ENCODE peak calls at places on chromosome X, in four cellular contexts. L is A549, W is SK-N-SH, M is GM23338. J is an unnamed sample.

GRCh38 chrX:13688772-13689518 is at the start of gene RAB9A:
- DNase-seq in M (peak; percentile 79), W (peak; percentile 98), L (peak; percentile 78), J (no peak)

GRCh38 chrX:85052636-85053343 is 49.1 kb downstream of the APOOL start:
- DNase-seq in M (no peak), W (no peak), L (peak; percentile 26), J (peak; percentile 22)

GRCh38 chrX:2320580-2321327 is 180.0 kb downstream of the DHRSX start:
- DNase-seq in W (peak; percentile 37), M (no peak), L (peak; percentile 91), J (no peak)

GRCh38 chrX:108947205-108947604 is 210.8 kb upstream of the IRS4 start:
- DNase-seq in W (no peak), L (peak; percentile 2), M (peak; percentile 1), J (no peak)

GRCh38 chrX:118499295-118499694 is 3.7 kb downstream of the DOCK11 start:
- DNase-seq in L (no peak), M (peak; percentile 64), W (no peak), J (no peak)

GRCh38 chrX:110032534-110033161 is 29.7 kb downstream of the TMEM164 start:
- DNase-seq in L (no peak), M (no peak), W (no peak), J (no peak)

GRCh38 chrX:129449141-129449540 is 74.1 kb downstream of the SMARCA1 start:
- DNase-seq in W (no peak), M (no peak), L (peak; percentile 13), J (no peak)

GRCh38 chrX:86263526-86263925 is 115.3 kb downstream of the DACH2 start:
- DNase-seq in L (no peak), M (peak; percentile 61), W (no peak), J (no peak)

GRCh38 chrX:120452131-120452530 is 17.0 kb downstream of the LAMP2 start:
- DNase-seq in L (peak; percentile 22), M (peak; percentile 46), W (peak; percentile 50), J (no peak)

GRCh38 chrX:13742397-13743176 is 8.0 kb downstream of the OFD1 start:
- DNase-seq in M (peak; percentile 16), L (no peak), W (no peak), J (no peak)

GRCh38 chrX:118459494-118459893 is 36.1 kb upstream of the DOCK11 start:
- DNase-seq in M (peak; percentile 64), L (peak; percentile 47), W (peak; percentile 43), J (peak; percentile 12)

GRCh38 chrX:13074297-13075262 is 30.2 kb upstream of the FAM9C start:
- DNase-seq in L (no peak), W (no peak), M (no peak), J (no peak)

GRCh38 chrX:50697691-50698090 is 116.3 kb downstream of the SHROOM4 start:
- DNase-seq in W (no peak), L (no peak), M (peak; percentile 68), J (no peak)

GRCh38 chrX:119427024-119427794 is 28.1 kb downstream of the SLC25A43 start:
- DNase-seq in L (peak; percentile 19), W (no peak), M (peak; percentile 10), J (no peak)

GRCh38 chrX:79268788-79269187 is 98.3 kb downstream of the ITM2A start:
- DNase-seq in M (no peak), W (no peak), L (no peak), J (no peak)

GRCh38 chrX:124388562-124388961 is 42.2 kb downstream of the SH2D1A start:
- DNase-seq in W (peak; percentile 21), L (peak; percentile 49), M (peak; percentile 58), J (peak; percentile 24)

GRCh38 chrX:1170243-1170642 is 42.2 kb downstream of the CRLF2 start:
- DNase-seq in L (no peak), M (no peak), W (no peak), J (no peak)

GRCh38 chrX:112785323-112785722 is 55.3 kb downstream of the AMOT start:
- DNase-seq in L (no peak), M (no peak), W (no peak), J (no peak)

GRCh38 chrX:34956915-34957314 is 14.3 kb downstream of the FAM47B start:
- DNase-seq in M (no peak), W (no peak), L (peak; percentile 21), J (no peak)

GRCh38 chrX:23332101-23332887 is 2.4 kb upstream of the PTCHD1 start:
- DNase-seq in L (no peak), W (peak; percentile 47), M (peak; percentile 50), J (no peak)

GRCh38 chrX:10014462-10015373 is 47.6 kb downstream of the CLDN34 start:
- DNase-seq in W (peak; percentile 92), L (peak; percentile 94), M (peak; percentile 79), J (no peak)

GRCh38 chrX:81202413-81202794 is 502 bp downstream of the SH3BGRL start:
- DNase-seq in M (no peak), L (no peak), W (no peak), J (no peak)

GRCh38 chrX:68934922-68935321 is 106.1 kb downstream of the EFNB1 start:
- DNase-seq in W (no peak), L (no peak), M (no peak), J (no peak)

GRCh38 chrX:49191033-49191871 is 5.1 kb upstream of the PRICKLE3 start:
- DNase-seq in L (peak; percentile 100), W (peak; percentile 87), M (peak; percentile 96), J (peak; percentile 97)
- TF ChIP-seq REST in L (no peak), W (no peak), M (no peak), J (no peak)

DNA sequence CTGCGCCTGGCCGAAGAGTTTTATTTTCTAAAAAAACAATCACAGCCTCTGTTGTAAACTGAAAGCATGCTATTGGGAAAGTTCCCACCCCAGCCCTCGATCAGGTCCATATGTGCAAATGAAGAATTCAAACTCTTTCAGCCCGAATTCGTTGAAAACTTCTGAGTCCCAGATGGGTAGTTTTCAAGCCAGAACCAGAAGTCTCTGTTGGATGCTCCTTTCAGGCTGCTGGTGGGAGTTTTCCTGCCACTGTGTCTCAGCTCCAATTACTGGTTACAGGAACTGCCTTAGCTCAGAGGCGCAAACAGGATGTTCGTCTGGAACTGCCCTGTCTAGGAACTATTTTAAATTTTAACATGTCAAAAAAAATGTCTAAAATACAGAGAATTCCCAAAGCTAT is 9.3 kb upstream of the ALG13 start:
- DNase-seq in L (no peak), M (no peak), W (no peak), J (no peak)
- TF ChIP-seq REST in L (no peak), M (no peak), W (no peak), J (no peak)

DNA sequence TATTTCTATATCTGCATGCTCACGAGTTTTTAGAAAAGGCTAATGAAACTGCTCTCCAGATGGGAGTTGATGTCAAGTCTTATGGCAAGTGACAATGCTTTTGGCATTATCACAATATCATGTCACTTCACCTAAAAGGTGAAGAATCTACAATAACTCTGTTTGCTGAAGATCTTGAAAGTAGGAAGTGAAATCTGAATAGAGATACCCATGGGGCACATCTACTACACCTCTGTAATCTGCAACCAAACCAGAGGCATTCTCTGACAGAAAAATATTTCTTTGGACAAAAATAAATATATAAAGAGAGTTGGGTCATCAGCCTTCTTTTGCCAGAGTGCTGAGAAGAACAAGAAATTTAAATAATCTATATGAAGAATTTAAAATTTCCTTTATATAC is 3.9 kb upstream of the VAMP7 start:
- DNase-seq in L (no peak), W (no peak), M (no peak), J (no peak)
- TF ChIP-seq REST in L (no peak), W (no peak), M (no peak), J (no peak)

GRCh38 chrX:106932492-106932923 is 12.3 kb downstream of the CLDN2 start:
- DNase-seq in L (no peak), W (no peak), M (no peak), J (no peak)
- TF ChIP-seq REST in L (no peak), W (no peak), M (no peak), J (no peak)

GRCh38 chrX:15299945-15300851 is 15.2 kb downstream of the ASB11 start:
- DNase-seq in L (peak; percentile 33), W (peak; percentile 49), M (peak; percentile 24), J (no peak)
- TF ChIP-seq REST in L (no peak), W (no peak), M (no peak), J (no peak)

DNA sequence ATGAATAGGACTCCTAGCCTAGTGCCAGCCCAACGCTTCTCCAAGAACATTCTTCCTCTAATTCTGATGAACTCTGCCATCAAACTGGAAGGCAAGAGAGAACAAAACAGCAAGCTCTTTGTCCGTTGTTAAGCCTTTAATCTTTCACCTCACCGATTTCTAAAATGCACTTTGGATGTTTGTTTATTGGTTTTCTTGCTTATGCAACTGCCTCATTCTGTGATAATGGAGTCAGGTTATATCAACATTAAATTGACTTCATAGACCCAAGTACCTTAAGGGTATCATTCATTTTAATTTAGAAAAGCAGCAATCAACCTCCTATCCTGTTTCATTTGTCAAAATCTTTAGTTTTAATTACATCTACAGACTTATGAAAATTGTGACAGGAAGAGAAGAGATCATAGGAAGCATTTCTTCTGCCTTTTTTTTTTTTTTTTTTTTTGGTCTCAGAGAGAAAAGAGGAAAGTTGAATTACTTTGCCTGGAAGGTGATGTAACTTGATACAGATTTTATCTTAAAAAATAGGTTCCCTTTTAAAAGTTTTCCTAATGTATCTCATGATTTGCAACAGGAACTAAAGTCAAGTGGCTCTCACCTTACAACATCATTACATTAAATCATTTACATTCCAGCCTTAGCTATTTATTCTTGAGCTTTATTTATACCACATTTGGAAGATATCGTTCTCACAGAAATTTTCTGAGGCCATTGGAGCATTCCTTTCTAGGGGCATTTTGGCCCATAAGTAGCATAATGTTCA is 284.8 kb upstream of the FTHL17 start:
- DNase-seq in W (no peak), M (no peak), L (no peak), J (no peak)
- TF ChIP-seq REST in W (no peak), M (no peak), L (no peak), J (no peak)

DNA sequence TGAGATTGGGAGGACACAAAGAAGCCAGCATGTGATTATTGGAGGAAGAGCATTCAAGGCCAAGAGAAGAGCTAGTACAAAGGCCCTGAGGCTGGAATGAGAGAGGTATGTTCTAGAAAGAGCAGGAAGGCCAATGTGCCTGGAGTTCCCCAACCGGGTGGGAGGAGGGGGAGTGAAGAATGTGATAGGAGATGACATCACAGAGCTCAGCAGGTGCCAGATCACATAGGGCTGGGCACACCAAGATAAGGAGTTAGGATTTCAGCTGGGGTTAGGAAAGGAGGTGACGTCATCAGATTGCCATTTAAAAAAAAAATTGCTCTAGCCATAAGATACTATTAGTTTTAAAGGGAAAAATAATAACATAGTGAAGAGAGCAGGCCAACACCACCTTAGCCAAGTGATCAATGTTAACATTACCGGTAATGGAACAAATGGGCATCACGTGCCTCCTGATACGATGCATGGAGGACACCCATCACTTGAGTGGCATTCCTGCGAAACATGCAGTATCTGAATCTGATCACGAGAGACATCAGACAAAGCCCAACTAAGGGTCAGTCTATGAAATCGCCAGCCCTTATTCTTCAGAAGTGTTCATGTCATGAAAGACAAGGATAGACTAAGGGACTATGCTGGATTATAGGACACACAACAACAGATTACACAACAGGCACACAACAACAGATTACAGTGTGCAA is 344.3 kb downstream of the BCOR start:
- DNase-seq in L (peak; percentile 80), W (no peak), M (peak; percentile 29), J (no peak)
- TF ChIP-seq REST in L (no peak), W (no peak), M (no peak), J (no peak)

J was measured in Panc1.